ENCODE peak calls at places on chromosomes 2 and 18, in six cellular contexts. J, T, Y, S, D and B are unnamed samples.

GRCh38 chr2:152505495-152505906 is 170.5 kb downstream of the FMNL2 start:
- DNase-seq in Y (peak; percentile 65), D (peak; percentile 87), S (no peak), J (peak; percentile 20), T (no peak), B (no peak)

GRCh38 chr2:161208527-161209139 is 48.4 kb downstream of the TANK start:
- DNase-seq in J (no peak), T (no peak), S (peak; percentile 29), D (peak; percentile 91), Y (peak; percentile 78), B (peak; percentile 17)

GRCh38 chr2:39640107-39640506 is 25.6 kb upstream of the TMEM178A start:
- DNase-seq in S (no peak), D (no peak), Y (no peak), T (no peak), J (no peak), B (no peak)

GRCh38 chr2:128783193-128783671 is 464.6 kb upstream of the HS6ST1 start:
- DNase-seq in Y (no peak), J (no peak), T (no peak), D (no peak), S (no peak), B (no peak)

GRCh38 chr2:1339757-1340515 is 73.3 kb upstream of the TPO start:
- DNase-seq in S (no peak), J (no peak), Y (no peak), T (no peak), D (no peak), B (no peak)

GRCh38 chr2:233676046-233676445 is 4.3 kb downstream of the UGT1A9 start:
- DNase-seq in Y (peak; percentile 69), T (no peak), D (peak; percentile 18), S (no peak), J (no peak), B (no peak)

GRCh38 chr2:218627939-218628338 is 20.2 kb downstream of the PLCD4 start:
- DNase-seq in T (no peak), D (no peak), J (no peak), Y (no peak), S (no peak), B (no peak)

GRCh38 chr2:33000986-33001385 is 54.2 kb downstream of the LTBP1 start:
- DNase-seq in Y (peak; percentile 66), J (no peak), D (no peak), T (no peak), S (peak; percentile 10), B (peak; percentile 65)

GRCh38 chr18:58997811-58998337 is 133.2 kb downstream of the ZNF532 start:
- DNase-seq in S (peak; percentile 95), J (no peak), D (peak; percentile 85), T (no peak), Y (peak; percentile 91), B (peak; percentile 80)

GRCh38 chr2:24621779-24622538 is 130.9 kb downstream of the NCOA1 start:
- DNase-seq in Y (no peak), S (no peak), D (no peak), T (no peak), J (no peak), B (no peak)

GRCh38 chr2:218896501-218897393 is 16.1 kb downstream of the WNT10A start:
- DNase-seq in Y (no peak), T (peak; percentile 83), S (no peak), J (peak; percentile 93), D (peak; percentile 46), B (no peak)

GRCh38 chr2:120564213-120565094 is 171.2 kb upstream of the GLI2 start:
- DNase-seq in J (no peak), T (no peak), S (no peak), D (no peak), Y (no peak), B (no peak)

GRCh38 chr2:237860273-237860935 is 981 bp downstream of the RAMP1 start:
- DNase-seq in J (no peak), S (no peak), Y (no peak), D (no peak), T (no peak), B (no peak)

GRCh38 chr18:62781893-62782292 is 66.6 kb downstream of the PHLPP1 start:
- DNase-seq in D (peak; percentile 95), J (no peak), Y (peak; percentile 68), T (no peak), S (peak; percentile 84), B (peak; percentile 65)

GRCh38 chr2:233674995-233675394 is 3.3 kb downstream of the UGT1A9 start:
- DNase-seq in Y (no peak), T (no peak), D (no peak), J (no peak), S (no peak), B (no peak)

GRCh38 chr2:240655931-240656886 is 26.5 kb downstream of the AQP12B start:
- DNase-seq in Y (peak; percentile 16), S (no peak), J (peak; percentile 79), T (no peak), D (peak; percentile 65), B (no peak)

GRCh38 chr18:9927392-9928063 is 13.7 kb downstream of the VAPA start:
- DNase-seq in D (no peak), Y (no peak), S (no peak), T (no peak), J (no peak), B (no peak)

GRCh38 chr2:226837787-226838603 is 2.1 kb downstream of the RHBDD1 start:
- DNase-seq in S (no peak), J (no peak), T (no peak), D (no peak), Y (no peak), B (no peak)

GRCh38 chr2:161044095-161044874 is 115.9 kb upstream of the TANK start:
- DNase-seq in Y (no peak), S (no peak), D (peak; percentile 86), J (no peak), T (no peak), B (no peak)

GRCh38 chr2:238471-239268 is 25.2 kb downstream of the SH3YL1 start:
- DNase-seq in T (no peak), D (no peak), S (no peak), Y (no peak), J (no peak), B (no peak)

GRCh38 chr2:182649316-182649715 is 66.7 kb upstream of the DNAJC10 start:
- DNase-seq in T (no peak), D (peak; percentile 45), Y (peak; percentile 39), J (peak; percentile 21), S (no peak), B (no peak)

GRCh38 chr2:230067990-230068657 is 600 bp downstream of the SLC16A14 start:
- DNase-seq in D (peak; percentile 40), T (peak; percentile 22), J (peak; percentile 68), S (no peak), Y (peak; percentile 37), B (no peak)

GRCh38 chr18:79782566-79783308 is 15.0 kb upstream of the KCNG2 start:
- DNase-seq in Y (no peak), D (no peak), T (no peak), S (no peak), J (no peak), B (no peak)

GRCh38 chr2:20526666-20527065 is 79.8 kb downstream of the RHOB start:
- DNase-seq in J (no peak), T (no peak), D (no peak), S (no peak), Y (no peak), B (no peak)

GRCh38 chr2:68716539-68716938 is 18.1 kb upstream of the ARHGAP25 start:
- DNase-seq in J (no peak), S (no peak), Y (no peak), T (no peak), D (no peak), B (no peak)

GRCh38 chr18:70072678-70073077 is 125.0 kb upstream of the CD226 start:
- DNase-seq in S (no peak), Y (peak; percentile 42), J (no peak), D (peak; percentile 41), T (no peak), B (no peak)

GRCh38 chr2:54054774-54055173 is 60.6 kb upstream of the ACYP2 start:
- DNase-seq in Y (no peak), D (no peak), J (no peak), T (no peak), S (no peak), B (no peak)

GRCh38 chr2:19364014-19364413 is 5.6 kb upstream of the OSR1 start:
- DNase-seq in D (no peak), S (no peak), Y (no peak), J (no peak), T (no peak), B (no peak)

GRCh38 chr2:240872317-240873097 is 3.9 kb downstream of the AGXT start:
- DNase-seq in S (no peak), J (no peak), D (no peak), T (no peak), Y (no peak), B (no peak)

GRCh38 chr2:200507179-200507578 is 2.7 kb downstream of the KCTD18 start:
- DNase-seq in D (no peak), Y (no peak), S (no peak), T (no peak), J (no peak), B (no peak)

GRCh38 chr2:207484444-207485391 is 45.0 kb upstream of the CREB1 start:
- DNase-seq in S (no peak), T (no peak), D (peak; percentile 51), J (peak; percentile 34), Y (no peak), B (no peak)

GRCh38 chr2:42964444-42965081 is 172.2 kb upstream of the HAAO start:
- DNase-seq in S (peak; percentile 71), T (no peak), Y (peak; percentile 97), J (no peak), D (peak; percentile 95), B (peak; percentile 81)

GRCh38 chr2:231780123-231780908 is 766 bp downstream of the PDE6D start:
- DNase-seq in Y (peak; percentile 29), S (no peak), D (peak; percentile 42), J (peak; percentile 24), T (no peak), B (no peak)

GRCh38 chr2:237790353-237790752 is 8.2 kb upstream of the RBM44 start:
- DNase-seq in D (peak; percentile 76), S (no peak), Y (peak; percentile 49), J (no peak), T (no peak), B (no peak)

GRCh38 chr2:99380376-99381010 is 43.3 kb downstream of the EIF5B start:
- DNase-seq in J (no peak), D (no peak), S (no peak), T (no peak), Y (no peak), B (no peak)

GRCh38 chr2:157839162-157839801 is 36.8 kb downstream of the ACVR1 start:
- DNase-seq in D (peak; percentile 57), J (no peak), Y (peak; percentile 85), S (no peak), T (no peak), B (no peak)